ENCODE peak calls at places on chromosome 17, in seven cellular contexts. One of them, this sample, is unnamed.

GRCh38 chr17:36553459-36553858 is 8.7 kb downstream of the GGNBP2 start:
- DNase-seq in GM12878: no peak
- DNase-seq in H1: no peak
- DNase-seq in SK-N-SH: no peak
- DNase-seq in K562: no peak
- DNase-seq in GM12891: no peak
- DNase-seq in HepG2: no peak
- DNase-seq in this sample: no peak

GRCh38 chr17:82444284-82444893 is 6.2 kb downstream of the CYBC1 start:
- DNase-seq in HepG2: no peak
- DNase-seq in K562: no peak
- DNase-seq in SK-N-SH: peak; percentile 28
- DNase-seq in H1: no peak
- DNase-seq in GM12891: no peak
- DNase-seq in GM12878: no peak
- DNase-seq in this sample: no peak

GRCh38 chr17:8857919-8858318 is 9.6 kb downstream of the PIK3R6 start:
- DNase-seq in H1: no peak
- DNase-seq in K562: no peak
- DNase-seq in HepG2: no peak
- DNase-seq in GM12891: no peak
- DNase-seq in SK-N-SH: no peak
- DNase-seq in GM12878: peak; percentile 95
- DNase-seq in this sample: no peak

GRCh38 chr17:33955461-33955860 is 299.6 kb upstream of the CCL2 start:
- DNase-seq in SK-N-SH: no peak
- DNase-seq in H1: no peak
- DNase-seq in HepG2: no peak
- DNase-seq in GM12878: no peak
- DNase-seq in GM12891: no peak
- DNase-seq in K562: no peak
- DNase-seq in this sample: no peak

GRCh38 chr17:47694018-47694817 is at the start of gene TBKBP1:
- DNase-seq in HepG2: peak; percentile 41
- DNase-seq in SK-N-SH: peak; percentile 99
- DNase-seq in K562: peak; percentile 74
- DNase-seq in GM12891: no peak
- DNase-seq in H1: peak; percentile 93
- DNase-seq in GM12878: no peak
- DNase-seq in this sample: no peak

GRCh38 chr17:40551874-40552768 is 13.2 kb downstream of the CCR7 start:
- DNase-seq in H1: no peak
- DNase-seq in GM12891: no peak
- DNase-seq in K562: no peak
- DNase-seq in SK-N-SH: no peak
- DNase-seq in HepG2: peak; percentile 95
- DNase-seq in GM12878: no peak
- DNase-seq in this sample: no peak

GRCh38 chr17:77555741-77556291 is 402.7 kb upstream of the TNRC6C start:
- DNase-seq in SK-N-SH: peak; percentile 92
- DNase-seq in GM12891: no peak
- DNase-seq in GM12878: no peak
- DNase-seq in HepG2: no peak
- DNase-seq in K562: no peak
- DNase-seq in H1: no peak
- DNase-seq in this sample: no peak

GRCh38 chr17:14372905-14373559 is 72.2 kb downstream of the HS3ST3B1 start:
- DNase-seq in GM12878: no peak
- DNase-seq in GM12891: no peak
- DNase-seq in HepG2: peak; percentile 99
- DNase-seq in K562: peak; percentile 32
- DNase-seq in SK-N-SH: no peak
- DNase-seq in H1: peak; percentile 50
- DNase-seq in this sample: no peak

GRCh38 chr17:69637399-69638165 is 223.1 kb downstream of the MAP2K6 start:
- DNase-seq in GM12891: no peak
- DNase-seq in GM12878: no peak
- DNase-seq in H1: no peak
- DNase-seq in HepG2: no peak
- DNase-seq in K562: no peak
- DNase-seq in SK-N-SH: no peak
- DNase-seq in this sample: no peak

GRCh38 chr17:42312285-42313130 is 24.2 kb downstream of the STAT5A start:
- DNase-seq in GM12878: no peak
- DNase-seq in K562: peak; percentile 92
- DNase-seq in HepG2: peak; percentile 80
- DNase-seq in H1: peak; percentile 90
- DNase-seq in SK-N-SH: peak; percentile 93
- DNase-seq in GM12891: peak; percentile 73
- DNase-seq in this sample: peak; percentile 75

GRCh38 chr17:31092475-31093064 is 2.2 kb upstream of the NF1 start:
- DNase-seq in K562: no peak
- DNase-seq in HepG2: no peak
- DNase-seq in H1: no peak
- DNase-seq in GM12878: no peak
- DNase-seq in SK-N-SH: no peak
- DNase-seq in GM12891: no peak
- DNase-seq in this sample: no peak

GRCh38 chr17:59899099-59899498 is 6.2 kb downstream of the RPS6KB1 start:
- DNase-seq in K562: peak; percentile 55
- DNase-seq in GM12891: no peak
- DNase-seq in GM12878: no peak
- DNase-seq in SK-N-SH: no peak
- DNase-seq in HepG2: no peak
- DNase-seq in H1: no peak
- DNase-seq in this sample: no peak

GRCh38 chr17:1743094-1743452 is 402 bp downstream of the SERPINF2 start:
- DNase-seq in H1: no peak
- DNase-seq in SK-N-SH: peak; percentile 14
- DNase-seq in K562: no peak
- DNase-seq in HepG2: no peak
- DNase-seq in GM12878: no peak
- DNase-seq in GM12891: no peak
- DNase-seq in this sample: no peak

GRCh38 chr17:82668631-82669099 is 20.4 kb upstream of the WDR45B start:
- DNase-seq in SK-N-SH: peak; percentile 84
- DNase-seq in GM12878: no peak
- DNase-seq in K562: peak; percentile 66
- DNase-seq in H1: peak; percentile 78
- DNase-seq in HepG2: peak; percentile 78
- DNase-seq in GM12891: peak; percentile 84
- DNase-seq in this sample: peak; percentile 70

GRCh38 chr17:53749178-53749577 is 73.5 kb upstream of the KIF2B start:
- DNase-seq in K562: peak; percentile 76
- DNase-seq in SK-N-SH: no peak
- DNase-seq in GM12878: no peak
- DNase-seq in H1: no peak
- DNase-seq in GM12891: no peak
- DNase-seq in HepG2: no peak
- DNase-seq in this sample: no peak

GRCh38 chr17:58335061-58335731 is 6.6 kb upstream of the TSPOAP1 start:
- DNase-seq in SK-N-SH: no peak
- DNase-seq in GM12891: no peak
- DNase-seq in H1: no peak
- DNase-seq in K562: no peak
- DNase-seq in HepG2: no peak
- DNase-seq in GM12878: no peak
- DNase-seq in this sample: peak; percentile 16

GRCh38 chr17:78888911-78889496 is 14.0 kb downstream of the CEP295NL start:
- DNase-seq in H1: no peak
- DNase-seq in SK-N-SH: no peak
- DNase-seq in K562: no peak
- DNase-seq in GM12891: no peak
- DNase-seq in HepG2: no peak
- DNase-seq in GM12878: no peak
- DNase-seq in this sample: no peak

GRCh38 chr17:48592097-48592496 is 1.5 kb downstream of the HOXB5 start:
- DNase-seq in GM12878: no peak
- DNase-seq in K562: no peak
- DNase-seq in H1: no peak
- DNase-seq in SK-N-SH: no peak
- DNase-seq in GM12891: no peak
- DNase-seq in HepG2: no peak
- DNase-seq in this sample: no peak

GRCh38 chr17:81365601-81366585 is 29.4 kb upstream of the BAHCC1 start:
- DNase-seq in K562: peak; percentile 60
- DNase-seq in H1: no peak
- DNase-seq in SK-N-SH: peak; percentile 63
- DNase-seq in HepG2: peak; percentile 72
- DNase-seq in GM12878: peak; percentile 28
- DNase-seq in GM12891: no peak
- DNase-seq in this sample: no peak
- TF ChIP-seq TAF1 in K562: no peak
- TF ChIP-seq TAF1 in H1: no peak
- TF ChIP-seq TAF1 in SK-N-SH: no peak
- TF ChIP-seq TAF1 in HepG2: no peak
- TF ChIP-seq TAF1 in GM12878: no peak
- TF ChIP-seq TAF1 in GM12891: no peak
- TF ChIP-seq TAF1 in this sample: no peak

DNA sequence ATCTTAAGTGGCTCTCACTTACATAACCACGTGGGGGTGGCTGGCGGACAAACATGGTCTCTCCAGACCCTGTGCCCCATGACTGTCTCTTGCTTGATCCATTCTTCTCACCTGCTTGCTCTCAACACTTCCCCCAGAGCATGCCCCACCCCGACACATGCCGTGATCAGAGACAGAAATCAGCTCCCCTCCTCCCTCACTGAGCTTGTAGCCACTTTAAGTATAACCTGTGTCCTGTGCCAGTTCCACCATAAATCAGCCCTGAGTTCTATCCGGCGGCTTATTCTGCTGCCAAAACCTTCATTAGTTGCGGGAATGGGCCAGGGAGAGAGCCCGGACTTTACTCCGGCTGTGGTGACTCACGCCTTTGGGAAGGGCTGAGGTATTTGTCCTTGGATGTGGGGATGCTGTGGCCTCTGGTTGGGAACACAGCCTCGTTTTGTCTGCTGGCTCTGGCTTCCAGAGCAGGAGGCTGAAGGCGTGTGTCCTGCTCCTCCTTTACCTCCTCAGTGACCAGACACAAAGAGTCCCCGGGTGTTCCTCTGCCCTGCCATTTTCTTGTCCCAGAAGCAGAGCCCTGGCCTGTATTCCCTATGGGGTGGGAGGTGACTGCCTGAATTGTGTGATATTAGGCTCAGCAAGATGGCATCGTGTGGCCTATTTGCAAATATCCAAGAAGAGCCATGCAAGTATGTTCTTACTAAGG is 21.1 kb downstream of the ANKRD40 start:
- DNase-seq in GM12878: no peak
- DNase-seq in GM12891: no peak
- DNase-seq in HepG2: peak; percentile 98
- DNase-seq in SK-N-SH: no peak
- DNase-seq in H1: no peak
- DNase-seq in K562: no peak
- DNase-seq in this sample: no peak
- TF ChIP-seq TAF1 in GM12878: no peak
- TF ChIP-seq TAF1 in GM12891: no peak
- TF ChIP-seq TAF1 in HepG2: peak; percentile 82
- TF ChIP-seq TAF1 in SK-N-SH: peak; percentile 71
- TF ChIP-seq TAF1 in H1: no peak
- TF ChIP-seq TAF1 in K562: no peak
- TF ChIP-seq TAF1 in this sample: no peak

DNA sequence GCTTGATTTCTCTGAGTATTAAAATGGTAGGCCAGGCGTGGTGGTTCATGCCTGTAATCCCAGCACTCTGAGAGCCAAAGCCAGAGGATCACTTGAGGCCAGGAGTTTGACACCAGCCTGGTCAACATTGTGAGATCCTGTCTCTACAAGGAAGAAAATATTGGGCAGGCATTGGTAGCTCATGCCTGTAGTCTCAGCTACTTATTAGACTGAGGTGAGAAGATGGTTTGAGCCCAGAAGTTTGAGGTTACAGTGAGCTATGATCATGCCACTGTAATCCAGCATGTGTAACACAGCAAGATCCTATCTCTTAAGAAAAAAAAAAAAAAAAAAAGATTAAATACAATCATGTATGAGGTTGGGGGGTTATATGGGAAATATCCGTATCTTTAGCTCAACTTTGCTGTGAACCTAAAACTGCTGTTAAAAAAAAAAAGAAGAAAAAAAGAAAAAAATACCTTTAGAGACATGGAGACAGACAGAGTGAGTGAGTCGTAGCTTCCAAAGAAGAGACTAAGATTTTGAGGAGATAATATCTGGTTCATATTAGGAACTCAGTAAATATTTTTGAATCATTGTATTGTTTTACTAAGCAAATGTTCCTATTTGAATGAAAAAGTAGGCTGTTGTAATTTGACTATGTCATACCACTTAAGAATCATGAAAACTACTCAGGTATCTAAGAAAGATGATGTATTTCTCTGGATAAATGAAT is 325.7 kb upstream of the TBX2 start:
- DNase-seq in HepG2: no peak
- DNase-seq in GM12878: no peak
- DNase-seq in K562: no peak
- DNase-seq in GM12891: no peak
- DNase-seq in H1: no peak
- DNase-seq in SK-N-SH: no peak
- DNase-seq in this sample: no peak
- TF ChIP-seq TAF1 in HepG2: no peak
- TF ChIP-seq TAF1 in GM12878: no peak
- TF ChIP-seq TAF1 in K562: no peak
- TF ChIP-seq TAF1 in GM12891: no peak
- TF ChIP-seq TAF1 in H1: no peak
- TF ChIP-seq TAF1 in SK-N-SH: no peak
- TF ChIP-seq TAF1 in this sample: no peak

GRCh38 chr17:3475812-3476686 is at the start of gene ASPA:
- DNase-seq in H1: no peak
- DNase-seq in GM12878: no peak
- DNase-seq in GM12891: no peak
- DNase-seq in SK-N-SH: no peak
- DNase-seq in K562: no peak
- DNase-seq in HepG2: no peak
- DNase-seq in this sample: no peak
- TF ChIP-seq TAF1 in H1: no peak
- TF ChIP-seq TAF1 in GM12878: no peak
- TF ChIP-seq TAF1 in GM12891: no peak
- TF ChIP-seq TAF1 in SK-N-SH: no peak
- TF ChIP-seq TAF1 in K562: no peak
- TF ChIP-seq TAF1 in HepG2: no peak
- TF ChIP-seq TAF1 in this sample: no peak

DNA sequence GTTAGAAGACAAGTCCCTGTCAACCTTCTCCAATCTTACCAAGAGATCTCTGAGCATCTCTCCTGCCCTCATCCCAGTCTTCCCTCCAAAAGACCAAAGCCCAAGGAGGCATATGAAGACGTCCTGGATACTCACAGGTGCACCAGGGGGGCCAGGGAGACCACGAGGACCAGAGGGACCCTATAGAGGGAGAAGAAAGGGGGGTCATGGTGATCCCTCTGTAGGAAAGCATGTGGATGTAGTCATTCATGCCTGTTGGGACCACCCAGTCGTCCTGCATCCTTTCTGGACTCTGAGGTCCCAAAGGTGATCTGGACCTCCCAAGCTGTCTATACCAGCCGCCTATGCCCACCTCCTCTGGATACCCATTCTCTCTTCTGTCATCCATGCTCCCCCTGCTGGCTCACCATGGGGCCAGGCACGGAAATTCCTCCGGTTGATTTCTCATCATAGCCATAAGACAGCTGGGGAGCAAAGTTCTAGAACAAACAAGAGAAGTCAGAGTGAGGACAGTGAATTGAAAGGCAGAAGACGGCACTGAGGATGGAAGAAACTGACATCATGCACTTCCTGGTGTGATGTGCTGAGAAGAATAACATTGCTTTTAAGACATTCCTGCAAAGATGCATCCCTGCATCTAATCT is 3.3 kb downstream of the COL1A1 start:
- DNase-seq in K562: peak; percentile 57
- DNase-seq in GM12878: no peak
- DNase-seq in H1: no peak
- DNase-seq in SK-N-SH: peak; percentile 89
- DNase-seq in GM12891: no peak
- DNase-seq in HepG2: peak; percentile 72
- DNase-seq in this sample: no peak
- TF ChIP-seq TAF1 in K562: no peak
- TF ChIP-seq TAF1 in GM12878: no peak
- TF ChIP-seq TAF1 in H1: no peak
- TF ChIP-seq TAF1 in SK-N-SH: no peak
- TF ChIP-seq TAF1 in GM12891: no peak
- TF ChIP-seq TAF1 in HepG2: no peak
- TF ChIP-seq TAF1 in this sample: no peak

This sample was measured in GM12892.